ENCODE peak calls at places on chromosomes 4 and X, in six cellular contexts. H is RPMI8226; F is endothelial cell of umbilical vein; Z is ascending aorta; A is activated CD4-positive, alpha-beta T cell treated with anti-CD3 and anti-CD28 coated beads, Interleukin-2, amount 10 ng/mL, durations not matched to agents 7 days and 5 days; K is CD4-positive, alpha-beta T cell. U is an unnamed sample.

GRCh38 chrX:50813843-50814661 is at the start of gene SHROOM4:
- DNase-seq in K (no peak), F (peak), A (no peak), H (no peak), Z (no peak), U (peak)

GRCh38 chrX:110001702-110002299 is 1.1 kb upstream of the TMEM164 start:
- DNase-seq in F (no peak), A (no peak), H (no peak), K (no peak), Z (no peak), U (no peak)

GRCh38 chr4:105274090-105274489 is 127.4 kb downstream of the TET2 start:
- DNase-seq in H (no peak), Z (no peak), F (peak), K (no peak), A (no peak), U (no peak)

GRCh38 chrX:153769158-153769864 is 5.3 kb downstream of the PLXNB3 start:
- DNase-seq in K (no peak), A (no peak), Z (no peak), H (no peak), F (no peak), U (no peak)

GRCh38 chrX:119784747-119785446 is 6.5 kb downstream of the RPL39 start:
- DNase-seq in H (peak), Z (no peak), K (peak), A (peak), F (peak), U (no peak)

GRCh38 chr4:5839751-5840674 is 52.9 kb downstream of the CRMP1 start:
- DNase-seq in A (no peak), Z (no peak), H (no peak), F (no peak), K (no peak), U (no peak)

GRCh38 chr4:95165926-95166524 is 382.7 kb downstream of the UNC5C start:
- DNase-seq in Z (no peak), F (peak), K (no peak), H (peak), A (peak), U (no peak)

GRCh38 chr4:83686166-83686565 is 150.3 kb downstream of the GPAT3 start:
- DNase-seq in F (peak), K (no peak), A (no peak), Z (no peak), H (no peak), U (no peak)

GRCh38 chr4:77193511-77194236 is 36.7 kb downstream of the CCNG2 start:
- DNase-seq in F (no peak), Z (peak), A (peak), K (peak), H (peak), U (no peak)

GRCh38 chr4:5865896-5866599 is 26.8 kb downstream of the CRMP1 start:
- DNase-seq in H (peak), Z (no peak), K (no peak), A (peak), F (no peak), U (no peak)

GRCh38 chrX:129743835-129744234 is 5.1 kb downstream of the XPNPEP2 start:
- DNase-seq in F (no peak), Z (no peak), H (no peak), K (no peak), A (no peak), U (no peak)

GRCh38 chrX:9566150-9566621 is 101.3 kb downstream of the TBL1X start:
- DNase-seq in H (peak), Z (no peak), A (peak), K (no peak), F (peak), U (no peak)

GRCh38 chr4:76767983-76768382 is 130.0 kb downstream of the SOWAHB start:
- DNase-seq in Z (no peak), K (no peak), A (no peak), H (no peak), F (no peak), U (no peak)

GRCh38 chr4:127995776-127996175 is 30.6 kb downstream of the ABHD18 start:
- DNase-seq in Z (no peak), K (no peak), A (no peak), F (no peak), H (no peak), U (no peak)

GRCh38 chr4:123599920-123600394 is 203.4 kb downstream of the SPRY1 start:
- DNase-seq in H (no peak), A (peak), Z (peak), K (peak), F (peak), U (no peak)

GRCh38 chr4:72767903-72768817 is 199.1 kb upstream of the ADAMTS3 start:
- DNase-seq in K (no peak), H (no peak), A (no peak), Z (no peak), F (no peak), U (no peak)

GRCh38 chr4:8066336-8066931 is 92.2 kb downstream of the ABLIM2 start:
- DNase-seq in F (no peak), H (no peak), A (no peak), K (no peak), Z (no peak), U (no peak)

GRCh38 chr4:1809754-1810502 is 16.8 kb downstream of the FGFR3 start:
- DNase-seq in H (peak), K (peak), F (peak), A (peak), Z (no peak), U (no peak)

GRCh38 chr4:149164282-149164681 is 651.4 kb downstream of the IQCM start:
- DNase-seq in K (no peak), A (no peak), F (peak), H (no peak), Z (no peak), U (no peak)

GRCh38 chr4:19924761-19925160 is 326.9 kb upstream of the SLIT2 start:
- DNase-seq in H (peak), Z (no peak), F (peak), A (no peak), K (no peak), U (no peak)

GRCh38 chr4:175109933-175110332 is 191.8 kb downstream of the ADAM29 start:
- DNase-seq in A (no peak), Z (no peak), K (no peak), H (peak), F (no peak), U (no peak)

GRCh38 chrX:118655561-118656246 is 71.7 kb upstream of the IL13RA1 start:
- DNase-seq in H (no peak), K (no peak), F (no peak), Z (no peak), A (no peak), U (no peak)

GRCh38 chrX:126655061-126655460 is 102.4 kb upstream of the DCAF12L1 start:
- DNase-seq in A (no peak), Z (no peak), K (no peak), H (no peak), F (no peak), U (no peak)

GRCh38 chr4:188002346-188002745 is 6.8 kb downstream of the ZFP42 start:
- DNase-seq in K (no peak), A (no peak), H (no peak), Z (no peak), F (no peak), U (no peak)

GRCh38 chrX:26442340-26442739 is 226.4 kb downstream of the MAGEB5 start:
- DNase-seq in A (no peak), K (no peak), F (peak), Z (no peak), H (peak), U (no peak)

GRCh38 chr4:3316146-3316545 is 23.3 kb downstream of the RGS12 start:
- DNase-seq in Z (no peak), F (no peak), A (no peak), H (no peak), K (no peak), U (no peak)

GRCh38 chr4:81736324-81736723 is 264.6 kb upstream of the RASGEF1B start:
- DNase-seq in F (no peak), H (no peak), A (no peak), K (no peak), Z (no peak), U (no peak)

GRCh38 chr4:171644430-171645057 is 168.7 kb upstream of the GALNTL6 start:
- DNase-seq in A (no peak), H (peak), F (no peak), K (no peak), Z (no peak), U (no peak)

GRCh38 chr4:8553958-8554357 is 26.2 kb upstream of the GPR78 start:
- DNase-seq in K (no peak), A (no peak), Z (no peak), F (no peak), H (peak), U (no peak)

GRCh38 chr4:71257761-71258160 is 81.1 kb upstream of the SLC4A4 start:
- DNase-seq in Z (no peak), K (no peak), A (no peak), H (no peak), F (no peak), U (no peak)

GRCh38 chrX:10007604-10008003 is 40.4 kb downstream of the CLDN34 start:
- DNase-seq in K (no peak), H (no peak), A (no peak), F (no peak), Z (no peak), U (no peak)

GRCh38 chr4:187268940-187269339 is 545.3 kb upstream of the FAT1 start:
- DNase-seq in K (no peak), Z (no peak), A (no peak), F (no peak), H (no peak), U (no peak)

GRCh38 chrX:115366535-115366934 is 77.0 kb downstream of the LUZP4 start:
- DNase-seq in K (no peak), F (no peak), H (no peak), A (no peak), Z (no peak), U (no peak)

GRCh38 chr4:101089168-101089567 is 258.2 kb downstream of the PPP3CA start:
- DNase-seq in H (no peak), F (peak), Z (no peak), A (no peak), K (no peak), U (no peak)

GRCh38 chr4:177528620-177529019 is 86.4 kb upstream of the AGA start:
- DNase-seq in K (no peak), H (no peak), A (no peak), Z (no peak), F (no peak), U (no peak)

U was measured in cortex of kidney.